ENCODE peak calls at places on chromosomes 7 and 10, in five cellular contexts. S is IMR-90, B is PC-9, G is endodermal cell, F is cardiac muscle cell. Q is an unnamed sample.

GRCh38 chr10:125602825-125603224 is 80.1 kb downstream of the TEX36 start:
- DNase-seq in S (no peak), B (no peak), G (no peak), F (no peak), Q (no peak)

GRCh38 chr7:69827140-69827919 is 229.1 kb downstream of the AUTS2 start:
- DNase-seq in F (no peak), G (no peak), B (no peak), S (no peak), Q (no peak)

GRCh38 chr10:27245846-27246245 is 5.2 kb upstream of the ACBD5 start:
- DNase-seq in F (no peak), S (no peak), B (no peak), G (no peak), Q (no peak)

GRCh38 chr10:70542565-70542938 is 60.0 kb downstream of the PRF1 start:
- DNase-seq in S (peak), G (no peak), F (no peak), B (no peak), Q (no peak)

GRCh38 chr10:128044186-128044585 is 82.0 kb downstream of the MKI67 start:
- DNase-seq in F (no peak), B (no peak), G (no peak), S (no peak), Q (no peak)

GRCh38 chr7:98192781-98193457 is 18.3 kb upstream of the BHLHA15 start:
- DNase-seq in S (peak), G (no peak), F (no peak), B (no peak), Q (no peak)

GRCh38 chr7:18715988-18716387 is 220.4 kb downstream of the HDAC9 start:
- DNase-seq in G (no peak), S (no peak), F (no peak), B (no peak), Q (no peak)

GRCh38 chr10:59741048-59741447 is 12.2 kb downstream of the MRLN start:
- DNase-seq in B (no peak), G (no peak), F (no peak), S (no peak), Q (no peak)

GRCh38 chr7:68246189-68246633 is 1249.6 kb downstream of the TYW1 start:
- DNase-seq in B (peak), S (no peak), G (peak), F (peak), Q (peak)

GRCh38 chr7:28418311-28418710 is 6.0 kb downstream of the CREB5 start:
- DNase-seq in S (peak), B (no peak), G (no peak), F (no peak), Q (no peak)

GRCh38 chr10:87875929-87876571 is 12.6 kb downstream of the PTEN start:
- DNase-seq in G (no peak), B (no peak), F (no peak), S (no peak), Q (no peak)

GRCh38 chr10:11396311-11396960 is 215.0 kb downstream of the USP6NL start:
- DNase-seq in S (no peak), G (peak), B (no peak), F (no peak), Q (no peak)

GRCh38 chr10:51137741-51138529 is 63.6 kb downstream of the PRKG1 start:
- DNase-seq in S (peak), B (no peak), F (no peak), G (no peak), Q (no peak)

GRCh38 chr7:29342761-29343160 is 148.2 kb downstream of the CHN2 start:
- DNase-seq in S (no peak), F (no peak), G (peak), B (no peak), Q (no peak)

GRCh38 chr7:4849390-4849789 is 12.4 kb downstream of the PAPOLB start:
- DNase-seq in B (peak), F (peak), G (no peak), S (peak), Q (no peak)

GRCh38 chr7:42736931-42737330 is 174.9 kb downstream of the C7orf25 start:
- DNase-seq in F (peak), S (no peak), G (peak), B (no peak), Q (no peak)

GRCh38 chr10:88849224-88849623 is 2.4 kb downstream of the ANKRD22 start:
- DNase-seq in S (peak), B (no peak), F (no peak), G (no peak), Q (no peak)

GRCh38 chr7:26789481-26790175 is 74.8 kb downstream of the SKAP2 start:
- DNase-seq in G (no peak), S (no peak), B (no peak), F (no peak), Q (peak)

GRCh38 chr7:3408814-3409595 is 108.0 kb downstream of the SDK1 start:
- DNase-seq in F (no peak), G (no peak), S (no peak), B (no peak), Q (no peak)

GRCh38 chr10:44742169-44742732 is 168.9 kb upstream of the TMEM72 start:
- DNase-seq in G (no peak), S (no peak), B (no peak), F (no peak), Q (no peak)

GRCh38 chr10:51269816-51270215 is 195.5 kb downstream of the PRKG1 start:
- DNase-seq in S (peak), B (no peak), F (no peak), G (no peak), Q (no peak)

GRCh38 chr10:119377431-119377830 is 165.1 kb downstream of the RGS10 start:
- DNase-seq in S (no peak), F (peak), G (no peak), B (no peak), Q (no peak)

GRCh38 chr7:30163231-30163894 is 28.6 kb downstream of the MTURN start:
- DNase-seq in F (peak), S (no peak), B (no peak), G (no peak), Q (no peak)

GRCh38 chr10:131211965-131212619 is 99.4 kb downstream of the TCERG1L start:
- DNase-seq in S (no peak), G (peak), F (no peak), B (no peak), Q (no peak)

GRCh38 chr10:1074748-1075358 is 18.7 kb downstream of the WDR37 start:
- DNase-seq in G (no peak), B (no peak), F (no peak), S (no peak), Q (no peak)

GRCh38 chr10:51145388-51145787 is 71.1 kb downstream of the PRKG1 start:
- DNase-seq in S (no peak), G (no peak), B (no peak), F (no peak), Q (no peak)

GRCh38 chr7:12013983-12014382 is 182.0 kb upstream of the THSD7A start:
- DNase-seq in G (no peak), S (no peak), F (no peak), B (no peak), Q (no peak)

GRCh38 chr10:103238506-103239252 is 7.0 kb upstream of the RPEL1 start:
- DNase-seq in S (peak), B (peak), F (peak), G (peak), Q (no peak)

GRCh38 chr10:88161070-88161469 is 297.6 kb downstream of the PTEN start:
- DNase-seq in G (no peak), F (no peak), B (no peak), S (no peak), Q (no peak)

GRCh38 chr7:44969701-44970494 is 8.9 kb downstream of the MYO1G start:
- DNase-seq in S (no peak), G (peak), F (no peak), B (peak), Q (no peak)

DNA sequence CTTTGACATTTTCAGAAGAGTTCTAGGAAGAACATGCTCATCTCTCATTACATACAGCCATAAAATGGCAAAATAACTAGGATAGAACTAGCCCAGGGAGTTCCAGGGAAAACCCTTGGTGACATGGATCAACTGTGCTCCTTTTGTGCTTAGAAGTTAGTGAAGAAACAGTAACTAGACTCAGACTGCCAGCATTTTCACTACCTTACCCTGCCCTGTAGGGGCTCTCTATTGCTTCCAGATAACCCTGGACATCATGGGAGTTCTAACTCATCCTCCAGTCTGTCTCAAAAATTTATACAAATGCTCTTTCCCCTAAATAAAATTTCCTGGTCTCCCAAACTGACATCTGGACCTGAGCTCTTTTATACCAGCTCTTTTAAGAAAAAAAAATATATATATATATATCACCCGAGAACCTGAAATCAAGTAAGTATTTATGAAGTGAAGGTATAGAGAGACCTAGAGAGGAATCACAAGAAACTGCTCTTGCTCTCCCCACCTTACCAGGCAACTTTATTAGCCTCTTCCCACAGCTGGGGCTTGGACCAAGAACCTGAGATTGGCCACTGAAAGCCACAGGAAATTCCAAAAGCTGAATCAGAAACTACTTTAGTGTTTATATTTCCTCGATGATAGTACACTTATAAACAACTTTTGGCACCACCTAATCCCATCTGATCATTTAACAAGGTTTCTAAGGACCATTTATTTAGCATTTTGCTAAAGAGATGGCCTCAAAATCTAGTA is 101.4 kb downstream of the RELN start:
- DNase-seq in F (no peak), G (no peak), B (no peak), S (peak), Q (no peak)
- TF ChIP-seq CTCF in F (no peak), G (peak), B (no peak), S (peak), Q (no peak)

GRCh38 chr10:73232887-73233286 is 14.2 kb downstream of the DNAJC9 start:
- DNase-seq in G (peak), B (no peak), F (no peak), S (no peak), Q (no peak)
- TF ChIP-seq CTCF in G (peak), B (no peak), F (no peak), S (no peak), Q (peak)

GRCh38 chr7:15330943-15331342 is 230.9 kb downstream of the AGMO start:
- DNase-seq in G (no peak), B (no peak), F (no peak), S (no peak), Q (no peak)

GRCh38 chr7:15323545-15323944 is 238.3 kb downstream of the AGMO start:
- DNase-seq in B (no peak), S (no peak), F (no peak), G (no peak), Q (no peak)

GRCh38 chr7:15326044-15326644 is 235.7 kb downstream of the AGMO start:
- DNase-seq in S (peak), B (no peak), G (no peak), F (peak), Q (no peak)
- TF ChIP-seq CTCF in S (peak), B (peak), G (peak), F (peak), Q (peak)

GRCh38 chr10:52650873-52651272 is 121.7 kb downstream of the MBL2 start:
- DNase-seq in B (no peak), S (no peak), G (no peak), F (no peak), Q (no peak)

GRCh38 chr10:52653221-52653501 is 119.4 kb downstream of the MBL2 start:
- DNase-seq in G (no peak), F (no peak), B (no peak), S (no peak), Q (no peak)

GRCh38 chr10:52654201-52654600 is 118.4 kb downstream of the MBL2 start:
- DNase-seq in F (peak), B (no peak), G (no peak), S (no peak), Q (no peak)

GRCh38 chr10:52652431-52653220 is 120.0 kb downstream of the MBL2 start:
- DNase-seq in B (no peak), G (no peak), S (no peak), F (no peak), Q (no peak)

DNA sequence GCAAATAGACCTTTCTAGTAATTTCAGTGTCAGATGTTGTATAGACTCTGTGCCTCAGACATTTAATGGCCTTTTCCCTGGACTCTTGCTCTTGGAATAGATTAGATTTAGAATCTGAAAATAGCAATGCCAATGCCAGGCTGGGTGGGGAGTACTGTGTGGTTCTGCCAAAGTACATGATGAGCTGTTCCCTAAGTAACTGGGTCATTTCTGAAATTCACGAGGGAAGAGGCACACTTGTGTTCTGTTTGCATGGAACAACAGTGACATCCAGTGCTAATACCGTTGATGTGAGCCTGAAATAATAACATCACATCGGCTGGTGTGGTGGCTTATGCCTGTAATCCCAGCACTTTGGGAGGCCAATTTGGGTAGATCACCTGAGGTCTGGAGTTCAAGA is 119.1 kb downstream of the MBL2 start:
- DNase-seq in S (no peak), F (peak), G (no peak), B (no peak), Q (no peak)
- TF ChIP-seq CTCF in S (no peak), F (no peak), G (no peak), B (no peak), Q (no peak)

DNA sequence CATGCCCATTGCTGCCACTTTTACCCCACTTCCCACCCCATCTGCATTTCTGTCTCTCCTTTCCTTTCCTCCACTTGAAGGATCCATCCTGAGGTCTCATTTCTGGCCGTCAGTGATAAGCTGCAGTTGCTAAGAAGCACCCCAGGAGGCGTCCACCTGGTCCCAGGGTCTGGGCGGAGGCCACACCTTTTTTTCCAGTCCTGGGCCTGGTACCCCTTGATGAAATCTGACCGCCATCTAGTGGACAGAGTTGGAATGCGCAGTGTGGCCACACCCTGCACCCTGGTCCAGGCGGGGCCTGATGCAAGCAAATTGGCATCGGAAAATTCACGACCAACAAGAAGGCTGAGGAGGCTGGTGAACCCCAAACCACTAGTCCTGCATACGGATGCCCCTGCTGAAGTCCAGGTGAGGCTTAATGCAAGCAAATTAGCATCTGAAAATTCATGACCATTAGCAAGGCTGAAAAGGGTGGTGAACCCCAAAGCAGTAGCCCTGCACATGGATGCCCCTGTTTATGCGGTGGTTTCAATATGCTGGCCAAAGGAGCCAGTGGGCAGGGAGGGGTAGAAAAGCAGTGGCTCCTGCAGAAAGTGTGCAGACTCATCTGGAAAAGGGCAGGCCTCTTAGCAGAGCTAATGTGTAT is 43.3 kb downstream of the GPAM start:
- DNase-seq in B (peak), F (peak), G (peak), S (peak), Q (peak)
- TF ChIP-seq CTCF in B (peak), F (peak), G (peak), S (peak), Q (peak)

GRCh38 chr10:95289921-95290421 is 832 bp downstream of the PDLIM1 start:
- DNase-seq in G (peak), B (no peak), F (no peak), S (no peak), Q (no peak)
- TF ChIP-seq CTCF in G (no peak), B (no peak), F (no peak), S (no peak), Q (no peak)

GRCh38 chr7:66114743-66115727 is at the start of gene CRCP:
- DNase-seq in F (peak), G (peak), S (peak), B (peak), Q (peak)
- TF ChIP-seq CTCF in F (peak), G (no peak), S (peak), B (no peak), Q (no peak)

GRCh38 chr10:23338155-23338828 is 6.3 kb downstream of the C10orf67 start:
- DNase-seq in F (no peak), S (peak), B (peak), G (peak), Q (no peak)
- TF ChIP-seq CTCF in F (peak), S (no peak), B (peak), G (peak), Q (no peak)

GRCh38 chr7:134444198-134444960 is 14.5 kb downstream of the AKR1B1 start:
- DNase-seq in S (no peak), G (no peak), F (no peak), B (no peak), Q (no peak)
- TF ChIP-seq CTCF in S (no peak), G (no peak), F (no peak), B (no peak), Q (no peak)

GRCh38 chr7:105738133-105738532 is 138.3 kb downstream of the ATXN7L1 start:
- DNase-seq in G (no peak), S (no peak), B (no peak), F (no peak), Q (no peak)
- TF ChIP-seq CTCF in G (peak), S (peak), B (no peak), F (no peak), Q (no peak)

Q was measured in nephron progenitor cell.